ENCODE peak calls at places on chromosome 6, in nine cellular contexts. V is nephron progenitor cell; R is lung; M is stimulated activated CD4-positive, alpha-beta T cell treated with anti-CD3 and anti-CD28 coated beads, Interleukin-15, amount 100 ng/mL, for 24 hours; T is amygdala; Q is hippocampal formation; L is progenitor cell of endocrine pancreas; U is GM06990; B is activated CD8-positive, alpha-beta memory T cell treated with anti-CD3 and anti-CD28 coated beads for 4 hours. A is an unnamed sample.

GRCh38 chr6:66421570-66421969 is 714.5 kb upstream of the EYS start:
- DNase-seq in V (peak; percentile 28), R (no peak), M (no peak), T (no peak), Q (no peak), L (no peak), U (no peak), B (no peak), A (no peak)

GRCh38 chr6:30061766-30062458 is 847 bp downstream of the POLR1H start:
- DNase-seq in V (peak; percentile 8), R (no peak), M (no peak), T (peak; percentile 38), Q (no peak), L (no peak), U (no peak), B (no peak), A (no peak)

GRCh38 chr6:163620670-163621330 is 206.3 kb downstream of the QKI start:
- DNase-seq in V (no peak), R (no peak), M (no peak), T (no peak), Q (no peak), L (no peak), U (no peak), B (no peak), A (no peak)

GRCh38 chr6:116633685-116634084 is 17.4 kb downstream of the RSPH4A start:
- DNase-seq in V (no peak), R (no peak), M (no peak), T (no peak), Q (no peak), L (no peak), U (no peak), B (no peak), A (no peak)

GRCh38 chr6:11553824-11554223 is 16.3 kb downstream of the TMEM170B start:
- DNase-seq in V (no peak), R (no peak), M (no peak), T (no peak), Q (no peak), L (no peak), U (no peak), B (no peak), A (no peak)

GRCh38 chr6:36245572-36246031 is 24.3 kb upstream of the PNPLA1 start:
- DNase-seq in V (no peak), R (no peak), M (peak; percentile 15), T (no peak), Q (no peak), L (no peak), U (peak; percentile 25), B (no peak), A (no peak)

GRCh38 chr6:18693923-18694322 is 306.8 kb downstream of the RNF144B start:
- DNase-seq in V (no peak), R (no peak), M (no peak), T (no peak), Q (no peak), L (no peak), U (no peak), B (no peak), A (no peak)

GRCh38 chr6:31401403-31401802 is 2.0 kb upstream of the MICA start:
- DNase-seq in V (no peak), R (peak; percentile 65), M (no peak), T (no peak), Q (no peak), L (no peak), U (no peak), B (no peak), A (no peak)

GRCh38 chr6:79719248-79719975 is 88.3 kb downstream of the SH3BGRL2 start:
- DNase-seq in V (no peak), R (no peak), M (no peak), T (no peak), Q (no peak), L (no peak), U (no peak), B (no peak), A (no peak)

GRCh38 chr6:166516256-166516655 is 70.2 kb downstream of the RAMACL start:
- DNase-seq in V (no peak), R (no peak), M (no peak), T (no peak), Q (no peak), L (no peak), U (no peak), B (no peak), A (no peak)

A was measured in GM12878.